ENCODE peak calls at places on chromosomes 7 and 10, in eight cellular contexts. X is heart left ventricle, W is IMR-90, N is prostate gland, Q is ovary, E is stomach, R is A549, Y is HepG2. Z is an unnamed sample. For H3K4me1, the result is how much of the 10 kb centered on the place peaks cover.

GRCh38 chr10:19862811-19863515 is 46.7 kb downstream of the PLXDC2 start:
- DNase-seq in X (no peak), W (no peak), N (no peak), Q (no peak), E (no peak), R (no peak), Y (no peak), Z (no peak)

GRCh38 chr7:156772725-156773124 is 120.3 kb downstream of the LMBR1 start:
- DNase-seq in X (no peak), W (no peak), N (no peak), Q (no peak), E (no peak), R (no peak), Y (no peak), Z (no peak)

GRCh38 chr10:110273474-110273873 is 31.2 kb downstream of the SMNDC1 start:
- DNase-seq in X (peak), W (peak), N (peak), Q (peak), E (peak), R (peak), Y (peak), Z (peak)

GRCh38 chr10:123402656-123403055 is 248.5 kb downstream of the BUB3 start:
- DNase-seq in X (no peak), W (no peak), N (no peak), Q (no peak), E (no peak), R (no peak), Y (no peak), Z (no peak)

GRCh38 chr10:77837248-77837924 is 89.2 kb downstream of the DLG5 start:
- DNase-seq in X (no peak), W (peak), N (no peak), Q (no peak), E (peak), R (peak), Y (no peak), Z (no peak)

GRCh38 chr10:1036341-1036791 is 10.7 kb upstream of the IDI2 start:
- DNase-seq in X (no peak), W (peak), N (no peak), Q (no peak), E (no peak), R (peak), Y (no peak), Z (no peak)

GRCh38 chr10:22816298-22816653 is 101.9 kb upstream of the PIP4K2A start:
- DNase-seq in X (no peak), W (peak), N (no peak), Q (no peak), E (no peak), R (peak), Y (no peak), Z (no peak)

GRCh38 chr7:117164578-117164977 is 158.3 kb downstream of the WNT2 start:
- DNase-seq in X (no peak), W (peak), N (no peak), Q (no peak), E (no peak), R (no peak), Y (no peak), Z (no peak)

GRCh38 chr10:130587718-130588117 is 451.5 kb downstream of the GLRX3 start:
- DNase-seq in X (no peak), W (no peak), N (no peak), Q (no peak), E (no peak), R (no peak), Y (no peak), Z (no peak)

GRCh38 chr7:149692056-149692455 is 81.3 kb downstream of the ZNF467 start:
- DNase-seq in X (no peak), W (no peak), N (no peak), Q (no peak), E (no peak), R (no peak), Y (no peak), Z (no peak)

GRCh38 chr10:60463726-60464125 is 74.1 kb upstream of the ANK3 start:
- DNase-seq in X (no peak), W (peak), N (no peak), Q (no peak), E (no peak), R (no peak), Y (no peak), Z (no peak)

GRCh38 chr10:112375721-112376577 is 2.0 kb downstream of the ACSL5 start:
- DNase-seq in X (peak), W (peak), N (peak), Q (peak), E (peak), R (no peak), Y (peak), Z (peak)

GRCh38 chr10:48703776-48704555 is 19.3 kb downstream of the WDFY4 start:
- DNase-seq in X (no peak), W (no peak), N (no peak), Q (no peak), E (no peak), R (no peak), Y (no peak), Z (no peak)

GRCh38 chr7:99029481-99030144 is 114.3 kb downstream of the SMURF1 start:
- DNase-seq in X (no peak), W (peak), N (no peak), Q (no peak), E (peak), R (no peak), Y (no peak), Z (no peak)

GRCh38 chr7:101494602-101495329 is 132.1 kb downstream of the COL26A1 start:
- DNase-seq in X (no peak), W (no peak), N (no peak), Q (no peak), E (no peak), R (no peak), Y (no peak), Z (no peak)

GRCh38 chr7:16811555-16811954 is 6.8 kb upstream of the AGR2 start:
- DNase-seq in X (no peak), W (peak), N (no peak), Q (no peak), E (no peak), R (peak), Y (no peak), Z (no peak)

GRCh38 chr7:80611779-80612178 is 26.7 kb upstream of the CD36 start:
- DNase-seq in X (peak), W (peak), N (peak), Q (peak), E (peak), R (peak), Y (peak), Z (peak)

GRCh38 chr10:43249151-43249961 is 17.5 kb downstream of the RASGEF1A start:
- DNase-seq in X (peak), W (no peak), N (no peak), Q (peak), E (no peak), R (no peak), Y (no peak), Z (peak)

GRCh38 chr7:78095549-78095948 is 297.0 kb downstream of the PHTF2 start:
- DNase-seq in X (no peak), W (peak), N (no peak), Q (no peak), E (no peak), R (no peak), Y (no peak), Z (no peak)

GRCh38 chr7:30091431-30092386 is 43.1 kb upstream of the MTURN start:
- DNase-seq in X (no peak), W (peak), N (no peak), Q (no peak), E (no peak), R (peak), Y (no peak), Z (no peak)

GRCh38 chr7:24401628-24402593 is 117.9 kb downstream of the NPY start:
- DNase-seq in X (no peak), W (peak), N (no peak), Q (no peak), E (no peak), R (peak), Y (peak), Z (no peak)

GRCh38 chr10:119445311-119445934 is 97.1 kb downstream of the RGS10 start:
- DNase-seq in X (peak), W (peak), N (peak), Q (peak), E (peak), R (peak), Y (peak), Z (peak)

GRCh38 chr7:36128448-36129047 is 24.5 kb upstream of the EEPD1 start:
- DNase-seq in X (peak), W (peak), N (peak), Q (peak), E (peak), R (peak), Y (peak), Z (peak)

GRCh38 chr10:4514445-4515108 is 311.4 kb upstream of the AKR1E2 start:
- DNase-seq in X (peak), W (no peak), N (no peak), Q (no peak), E (no peak), R (no peak), Y (no peak), Z (peak)

GRCh38 chr7:45400680-45401079 is 173.5 kb upstream of the ADCY1 start:
- DNase-seq in X (no peak), W (no peak), N (no peak), Q (no peak), E (no peak), R (no peak), Y (no peak), Z (no peak)

GRCh38 chr7:85733163-85733915 is 546.5 kb upstream of the SEMA3D start:
- DNase-seq in X (no peak), W (peak), N (no peak), Q (no peak), E (no peak), R (peak), Y (no peak), Z (no peak)

GRCh38 chr10:100568937-100569336 is 33.2 kb downstream of the HIF1AN start:
- DNase-seq in X (no peak), W (no peak), N (no peak), Q (no peak), E (no peak), R (no peak), Y (no peak), Z (no peak)

GRCh38 chr10:116465541-116465940 is 37.9 kb downstream of the PNLIPRP3 start:
- DNase-seq in X (no peak), W (no peak), N (no peak), Q (no peak), E (no peak), R (no peak), Y (no peak), Z (no peak)

DNA sequence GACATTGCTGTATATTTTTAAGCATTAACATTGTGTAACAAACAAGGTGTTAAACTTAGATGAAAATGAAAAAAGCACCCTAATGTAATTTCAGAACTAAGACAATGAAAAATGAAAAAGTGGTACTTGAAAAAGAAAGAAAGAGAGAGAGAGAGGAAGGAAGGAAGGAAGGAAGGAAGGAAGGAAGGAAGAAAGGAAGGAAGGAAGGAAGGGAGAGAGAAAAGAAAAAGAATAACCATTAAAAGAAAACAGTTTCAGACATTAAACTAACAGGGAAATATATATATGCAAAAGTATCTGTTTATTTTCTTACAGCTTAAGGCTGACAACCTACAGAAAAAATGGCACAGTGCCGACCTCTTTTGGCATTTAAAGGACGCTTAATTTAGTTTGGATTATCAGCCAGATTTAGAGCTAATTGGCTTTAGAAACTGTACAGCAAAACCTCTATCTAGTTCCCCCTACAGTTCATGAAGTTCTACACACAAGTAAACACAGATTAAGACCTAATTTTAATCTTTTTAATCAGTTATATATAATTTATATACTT is 13.8 kb downstream of the MTERF1 start:
- DNase-seq in X (no peak), W (no peak), N (no peak), Q (no peak), E (no peak), R (no peak), Y (no peak), Z (no peak)
- H3K27ac ChIP-seq in X (no peak), W (no peak), N (no peak), Q (no peak), E (no peak), R (no peak), Y (no peak), Z (no peak)

DNA sequence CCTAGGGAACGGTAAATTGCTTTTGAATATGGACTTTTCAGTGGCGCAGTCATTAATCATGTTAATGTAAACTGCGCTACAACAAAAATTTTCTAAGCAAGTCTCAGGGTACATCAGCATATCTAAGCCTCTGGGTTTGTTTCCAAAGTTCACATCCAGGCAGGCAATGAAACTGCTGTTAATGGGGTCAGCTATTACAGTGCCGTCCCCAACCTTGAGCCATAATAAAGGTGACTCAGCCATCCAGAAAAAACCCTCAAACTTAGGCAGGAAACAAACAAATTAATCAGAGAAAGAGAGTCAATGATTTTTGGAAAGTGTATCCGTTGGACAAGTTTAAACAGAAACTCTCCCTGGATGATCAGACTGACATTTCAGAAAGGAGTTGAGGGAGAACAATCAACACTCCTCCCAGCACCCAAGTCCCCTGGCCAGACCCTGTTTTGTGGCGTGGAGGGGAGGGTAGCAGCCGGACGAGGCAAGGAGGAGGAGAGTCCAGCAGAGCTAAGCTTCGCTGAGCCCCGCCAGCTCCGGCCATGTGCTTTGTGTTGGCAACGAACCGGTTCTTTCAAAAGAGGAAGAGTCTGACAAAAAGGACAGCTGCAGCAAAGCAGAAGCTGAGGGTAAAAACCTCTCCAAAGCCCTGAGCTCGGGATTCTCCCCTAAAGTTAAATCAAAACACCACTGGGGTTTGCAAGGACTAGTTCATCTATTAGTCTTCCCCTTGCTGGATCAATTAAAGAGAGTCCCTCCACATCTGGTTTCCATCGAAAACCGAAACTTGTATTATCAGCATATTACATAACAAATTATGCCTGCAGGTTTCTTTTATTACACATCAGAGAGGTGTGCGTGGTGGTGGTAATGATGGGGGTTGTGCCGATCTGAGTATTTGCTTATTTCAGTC is 3.6 kb downstream of the FAM53B start:
- DNase-seq in X (peak), W (peak), N (peak), Q (peak), E (no peak), R (no peak), Y (peak), Z (peak)
- H3K4me1 ChIP-seq in X (half or more), W (under half), N (under half), Q (under half), E (half or more), R (under half), Y (half or more), Z (half or more)

GRCh38 chr7:2403718-2404648 is 572 bp downstream of the CHST12 start:
- DNase-seq in X (peak), W (peak), N (no peak), Q (peak), E (peak), R (no peak), Y (no peak), Z (peak)

GRCh38 chr7:2404714-2405119 is 1.3 kb downstream of the CHST12 start:
- DNase-seq in X (no peak), W (no peak), N (no peak), Q (no peak), E (no peak), R (no peak), Y (no peak), Z (no peak)

GRCh38 chr7:2402687-2403013 is 761 bp upstream of the CHST12 start:
- DNase-seq in X (no peak), W (no peak), N (no peak), Q (no peak), E (no peak), R (no peak), Y (no peak), Z (no peak)

GRCh38 chr7:2405201-2405600 is 1.8 kb downstream of the CHST12 start:
- DNase-seq in X (no peak), W (no peak), N (no peak), Q (no peak), E (no peak), R (no peak), Y (no peak), Z (no peak)

DNA sequence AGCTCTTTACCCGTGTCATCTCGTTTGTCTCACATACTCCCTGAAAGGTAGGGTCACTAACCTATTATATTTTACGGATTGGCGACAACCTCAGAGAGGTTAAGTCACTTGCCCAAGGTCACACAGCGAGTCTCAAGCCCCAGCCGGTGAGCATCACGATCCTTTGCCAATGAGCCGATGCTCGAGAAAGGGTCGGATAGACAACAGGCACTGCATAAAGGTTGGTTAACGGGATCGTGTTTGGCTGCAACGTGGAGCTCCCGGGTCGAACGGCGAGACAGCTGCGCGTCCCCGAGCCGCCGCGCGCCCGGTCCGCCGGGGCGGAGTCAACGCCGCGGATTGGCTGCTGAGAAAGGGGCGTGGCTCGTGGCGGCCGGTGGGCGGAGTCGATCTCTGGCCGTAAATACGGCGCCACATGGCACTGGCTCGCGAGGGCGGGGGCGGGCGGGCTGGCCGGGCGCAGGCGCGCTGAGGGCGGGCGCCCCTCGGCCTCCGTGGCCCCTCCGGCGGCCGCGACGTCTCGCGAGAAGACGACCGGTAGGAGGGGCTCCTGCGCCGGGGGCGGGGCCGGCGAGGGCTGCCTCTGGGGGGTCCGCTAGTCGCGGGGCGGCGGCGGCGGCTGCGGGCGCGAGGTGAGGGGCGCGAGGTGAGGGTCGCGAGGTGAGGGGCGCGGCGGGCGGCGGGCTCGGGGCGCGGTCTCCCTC is at the start of gene CHST12:
- DNase-seq in X (peak), W (peak), N (peak), Q (peak), E (peak), R (peak), Y (peak), Z (peak)
- TF ChIP-seq POLR2A in X (peak), W (peak), N (peak), Q (no peak), E (no peak), R (peak), Y (peak), Z (peak)

GRCh38 chr10:122225324-122225723 is 45.8 kb upstream of the BTBD16 start:
- DNase-seq in X (no peak), W (no peak), N (no peak), Q (no peak), E (no peak), R (no peak), Y (no peak), Z (no peak)
- H3K27ac ChIP-seq in X (no peak), W (no peak), N (no peak), Q (no peak), E (no peak), R (no peak), Y (no peak), Z (no peak)

GRCh38 chr10:97539523-97540200 is 32.9 kb upstream of the ANKRD2 start:
- DNase-seq in X (peak), W (peak), N (no peak), Q (peak), E (no peak), R (no peak), Y (no peak), Z (peak)

GRCh38 chr10:97540669-97541500 is 31.7 kb upstream of the ANKRD2 start:
- DNase-seq in X (peak), W (no peak), N (no peak), Q (peak), E (no peak), R (no peak), Y (no peak), Z (no peak)

GRCh38 chr10:97542169-97543024 is 30.2 kb upstream of the ANKRD2 start:
- DNase-seq in X (peak), W (peak), N (peak), Q (peak), E (peak), R (peak), Y (peak), Z (no peak)

GRCh38 chr10:97546441-97547340 is 25.9 kb upstream of the ANKRD2 start:
- DNase-seq in X (no peak), W (no peak), N (no peak), Q (peak), E (no peak), R (no peak), Y (no peak), Z (no peak)

GRCh38 chr10:97543025-97543546 is 29.5 kb upstream of the ANKRD2 start:
- DNase-seq in X (peak), W (peak), N (peak), Q (peak), E (peak), R (peak), Y (peak), Z (no peak)
- H3K4me1 ChIP-seq in X (under half), W (under half), N (under half), Q (under half), E (half or more), R (half or more), Y (under half), Z (under half)

GRCh38 chr7:112160130-112160770 is 45.9 kb downstream of the DOCK4 start:
- DNase-seq in X (no peak), W (peak), N (no peak), Q (no peak), E (no peak), R (peak), Y (peak), Z (no peak)
- TF ChIP-seq POLR2A in X (no peak), W (no peak), N (no peak), Q (no peak), E (no peak), R (no peak), Y (no peak), Z (no peak)

GRCh38 chr10:79088613-79089355 is 20.0 kb downstream of the ZMIZ1 start:
- DNase-seq in X (no peak), W (no peak), N (no peak), Q (no peak), E (no peak), R (no peak), Y (no peak), Z (no peak)
- H3K27ac ChIP-seq in X (peak), W (no peak), N (peak), Q (no peak), E (peak), R (no peak), Y (no peak), Z (no peak)

GRCh38 chr7:92697414-92697813 is 107.2 kb upstream of the FAM133B start:
- DNase-seq in X (no peak), W (no peak), N (no peak), Q (no peak), E (no peak), R (no peak), Y (no peak), Z (no peak)
- H3K4me1 ChIP-seq in X (under half), W (under half), N (under half), Q (under half), E (half or more), R (half or more), Y (half or more), Z (under half)

GRCh38 chr7:5526190-5527037 is 102.8 kb upstream of the TNRC18 start:
- DNase-seq in X (peak), W (peak), N (peak), Q (peak), E (peak), R (peak), Y (peak), Z (no peak)
- TF ChIP-seq POLR2A in X (peak), W (no peak), N (no peak), Q (no peak), E (no peak), R (peak), Y (no peak), Z (peak)

GRCh38 chr10:69472544-69472943 is 21.3 kb downstream of the TSPAN15 start:
- DNase-seq in X (no peak), W (no peak), N (no peak), Q (no peak), E (no peak), R (no peak), Y (no peak), Z (no peak)
- H3K27ac ChIP-seq in X (peak), W (no peak), N (no peak), Q (no peak), E (no peak), R (no peak), Y (no peak), Z (no peak)